ENCODE peak calls at places on chromosomes 7 and 10, in four cellular contexts. Y, V, Q and B are unnamed samples.
A peak's percentile ranks its signal among the peaks of the same experiment; 100 is the strongest.

GRCh38 chr7:43646603-43647313 is 63.9 kb downstream of the STK17A start:
- DNase-seq in Y (peak; percentile 27), V (no peak), Q (no peak), B (no peak)

GRCh38 chr7:128322040-128322643 is 21.6 kb downstream of the RBM28 start:
- DNase-seq in Y (no peak), V (no peak), Q (no peak), B (no peak)

GRCh38 chr10:50501478-50501877 is 122.3 kb downstream of the SGMS1 start:
- DNase-seq in Y (no peak), V (no peak), Q (no peak), B (no peak)

GRCh38 chr10:85139124-85139523 is 810.7 kb downstream of the CCSER2 start:
- DNase-seq in Y (no peak), V (no peak), Q (no peak), B (no peak)

GRCh38 chr7:106375499-106375898 is 90.7 kb upstream of the NAMPT start:
- DNase-seq in Y (peak; percentile 15), V (no peak), Q (no peak), B (no peak)

GRCh38 chr7:73354787-73355186 is 26.8 kb downstream of the FKBP6 start:
- DNase-seq in Y (no peak), V (no peak), Q (no peak), B (no peak)

GRCh38 chr7:30327813-30328212 is 43.4 kb downstream of the ZNRF2 start:
- DNase-seq in Y (no peak), V (no peak), Q (no peak), B (no peak)

GRCh38 chr7:101554584-101555268 is 74.4 kb downstream of the MYL10 start:
- DNase-seq in Y (no peak), V (no peak), Q (peak; percentile 18), B (peak; percentile 21)

GRCh38 chr7:28998110-28998509 is 40.0 kb upstream of the TRIL start:
- DNase-seq in Y (no peak), V (peak; percentile 26), Q (no peak), B (no peak)

GRCh38 chr10:65234261-65234660 is 1691.6 kb upstream of the LRRTM3 start:
- DNase-seq in Y (no peak), V (no peak), Q (no peak), B (no peak)

GRCh38 chr10:49534670-49535381 is 4.1 kb downstream of the ERCC6 start:
- DNase-seq in Y (no peak), V (no peak), Q (peak; percentile 76), B (peak; percentile 76)

GRCh38 chr7:24392774-24393173 is 108.8 kb downstream of the NPY start:
- DNase-seq in Y (no peak), V (no peak), Q (no peak), B (no peak)

GRCh38 chr10:31120392-31120791 is 88.7 kb upstream of the ZNF438 start:
- DNase-seq in Y (no peak), V (no peak), Q (no peak), B (no peak)

GRCh38 chr7:134632937-134633540 is 13.6 kb upstream of the BPGM start:
- DNase-seq in Y (no peak), V (no peak), Q (no peak), B (no peak)

GRCh38 chr10:112875474-112876267 is 74.4 kb upstream of the TCF7L2 start:
- DNase-seq in Y (no peak), V (no peak), Q (no peak), B (no peak)

GRCh38 chr10:91520657-91521056 is 110.5 kb downstream of the HECTD2 start:
- DNase-seq in Y (peak; percentile 73), V (no peak), Q (no peak), B (no peak)

GRCh38 chr7:155594961-155595366 is 48.6 kb upstream of the CNPY1 start:
- DNase-seq in Y (no peak), V (no peak), Q (no peak), B (no peak)

GRCh38 chr7:43749383-43749940 is 9.0 kb upstream of the BLVRA start:
- DNase-seq in Y (no peak), V (no peak), Q (no peak), B (no peak)

GRCh38 chr10:57968328-57969016 is 299.2 kb downstream of the IPMK start:
- DNase-seq in Y (no peak), V (no peak), Q (no peak), B (no peak)

GRCh38 chr10:117160567-117160966 is 22.5 kb upstream of the VAX1 start:
- DNase-seq in Y (no peak), V (no peak), Q (no peak), B (no peak)

GRCh38 chr10:61902448-61903183 is 1.1 kb downstream of the ARID5B start:
- DNase-seq in Y (peak; percentile 68), V (peak; percentile 23), Q (peak; percentile 55), B (peak; percentile 64)

GRCh38 chr7:70178787-70179186 is 580.5 kb downstream of the AUTS2 start:
- DNase-seq in Y (no peak), V (no peak), Q (no peak), B (no peak)

GRCh38 chr10:101072923-101073322 is 11.1 kb downstream of the KAZALD1 start:
- DNase-seq in Y (no peak), V (no peak), Q (no peak), B (no peak)

GRCh38 chr10:101075775-101076174 is 14.0 kb downstream of the KAZALD1 start:
- DNase-seq in Y (no peak), V (no peak), Q (no peak), B (peak; percentile 25)

GRCh38 chr10:101071266-101071884 is 9.6 kb downstream of the KAZALD1 start:
- DNase-seq in Y (no peak), V (no peak), Q (no peak), B (no peak)

GRCh38 chr10:101071885-101072433 is 10.2 kb downstream of the KAZALD1 start:
- DNase-seq in Y (no peak), V (no peak), Q (no peak), B (no peak)

DNA sequence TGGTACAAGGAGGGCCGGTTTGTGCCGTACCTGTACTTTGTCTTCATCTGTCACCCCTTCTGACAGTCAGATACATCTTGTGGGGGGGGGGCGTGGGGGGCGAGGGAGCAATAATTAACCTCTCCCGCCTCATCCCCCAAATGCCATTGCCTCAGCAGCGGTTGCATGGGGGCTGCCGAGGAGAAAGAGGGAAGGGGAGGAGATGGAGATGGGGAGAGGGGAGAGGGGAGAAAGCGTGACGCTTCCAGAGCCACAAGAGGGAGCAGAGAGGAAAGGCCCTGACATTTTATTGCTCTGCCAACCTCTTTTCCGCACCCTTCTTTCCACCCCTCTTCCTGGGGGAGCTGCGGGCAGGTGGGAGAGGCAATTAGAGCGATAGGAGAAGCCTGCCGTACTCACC is 11.8 kb downstream of the KAZALD1 start:
- DNase-seq in Y (no peak), V (no peak), Q (no peak), B (no peak)
- TF ChIP-seq CTCF in Y (no peak), V (no peak), Q (no peak), B (no peak)

GRCh38 chr10:60872451-60872850 is 71.5 kb downstream of the RHOBTB1 start:
- DNase-seq in Y (no peak), V (no peak), Q (no peak), B (no peak)

GRCh38 chr10:60868946-60869345 is 75.0 kb downstream of the RHOBTB1 start:
- DNase-seq in Y (no peak), V (no peak), Q (no peak), B (no peak)

GRCh38 chr10:60871215-60871614 is 72.8 kb downstream of the RHOBTB1 start:
- DNase-seq in Y (no peak), V (no peak), Q (no peak), B (no peak)

GRCh38 chr10:60870803-60871202 is 73.2 kb downstream of the RHOBTB1 start:
- DNase-seq in Y (no peak), V (no peak), Q (no peak), B (no peak)

GRCh38 chr10:60869916-60870728 is 73.9 kb downstream of the RHOBTB1 start:
- DNase-seq in Y (no peak), V (no peak), Q (no peak), B (no peak)
- TF ChIP-seq CTCF in Y (peak; percentile 19), V (no peak), Q (no peak), B (no peak)

GRCh38 chr7:57425969-57426628 is 23.9 kb upstream of the ZNF716 start:
- DNase-seq in Y (no peak), V (no peak), Q (peak; percentile 1), B (no peak)
- TF ChIP-seq CTCF in Y (peak; percentile 46), V (no peak), Q (peak; percentile 28), B (peak; percentile 31)

GRCh38 chr10:67696029-67696428 is at the start of gene CTNNA3:
- DNase-seq in Y (peak; percentile 47), V (no peak), Q (peak; percentile 39), B (peak; percentile 34)

GRCh38 chr10:67695555-67695954 is 440 bp downstream of the CTNNA3 start:
- DNase-seq in Y (peak; percentile 10), V (no peak), Q (peak; percentile 6), B (no peak)

GRCh38 chr10:67697646-67698245 is 1.8 kb upstream of the CTNNA3 start:
- DNase-seq in Y (peak; percentile 10), V (peak; percentile 2), Q (peak; percentile 59), B (peak; percentile 62)
- TF ChIP-seq CTCF in Y (peak; percentile 66), V (peak; percentile 74), Q (peak; percentile 63), B (peak; percentile 50)